ENCODE peak calls at places on chromosomes 2 and 18, in four cellular contexts. J is IMR-90, M is K562, E is keratinocyte. W is an unnamed sample.

GRCh38 chr18:79006106-79006795 is 26.6 kb downstream of the SALL3 start:
- DNase-seq in J (no peak), M (no peak), E (no peak), W (no peak)

GRCh38 chr2:206084468-206084869 is 1.5 kb downstream of the INO80D start:
- DNase-seq in J (peak; percentile 82), M (peak; percentile 57), E (peak; percentile 40), W (peak; percentile 61)

GRCh38 chr2:173159794-173160463 is 84.3 kb downstream of the MAP3K20 start:
- DNase-seq in J (peak; percentile 99), M (no peak), E (peak; percentile 90), W (peak; percentile 49)

GRCh38 chr2:42828487-42829416 is 36.4 kb upstream of the HAAO start:
- DNase-seq in J (peak; percentile 63), M (peak; percentile 88), E (no peak), W (peak; percentile 66)

GRCh38 chr2:85718885-85719487 is 24.8 kb downstream of the GNLY start:
- DNase-seq in J (no peak), M (no peak), E (no peak), W (no peak)

GRCh38 chr2:193141-193552 is 70.7 kb downstream of the SH3YL1 start:
- DNase-seq in J (peak; percentile 2), M (no peak), E (peak; percentile 95), W (no peak)

GRCh38 chr2:213248637-213249036 is 35.6 kb upstream of the SPAG16 start:
- DNase-seq in J (no peak), M (no peak), E (no peak), W (no peak)

GRCh38 chr2:88919087-88919738 is 227.7 kb downstream of the RPIA start:
- DNase-seq in J (peak; percentile 34), M (peak; percentile 17), E (no peak), W (peak; percentile 29)

GRCh38 chr2:200705305-200705985 is 106.3 kb upstream of the BZW1 start:
- DNase-seq in J (peak; percentile 22), M (peak; percentile 15), E (no peak), W (no peak)

GRCh38 chr2:206611191-206611590 is 31.1 kb upstream of the FAM237A start:
- DNase-seq in J (no peak), M (no peak), E (no peak), W (no peak)

GRCh38 chr2:138035597-138036217 is 71.4 kb downstream of the HNMT start:
- DNase-seq in J (no peak), M (no peak), E (no peak), W (no peak)

GRCh38 chr2:59025157-59025757 is 784.1 kb upstream of the FANCL start:
- DNase-seq in J (peak; percentile 26), M (peak; percentile 33), E (no peak), W (peak; percentile 8)

GRCh38 chr2:176812376-176812775 is 400.2 kb upstream of the HNRNPA3 start:
- DNase-seq in J (no peak), M (no peak), E (no peak), W (no peak)

GRCh38 chr18:4119127-4119648 is 335.9 kb downstream of the DLGAP1 start:
- DNase-seq in J (no peak), M (no peak), E (no peak), W (no peak)

GRCh38 chr18:27447530-27447929 is 262.4 kb upstream of the CHST9 start:
- DNase-seq in J (no peak), M (no peak), E (no peak), W (no peak)

GRCh38 chr2:85445316-85446295 is 27.1 kb downstream of the SH2D6 start:
- DNase-seq in J (peak; percentile 84), M (no peak), E (no peak), W (no peak)

GRCh38 chr2:3633089-3633981 is 24.7 kb upstream of the ALLC start:
- DNase-seq in J (peak; percentile 81), M (no peak), E (peak; percentile 73), W (no peak)

GRCh38 chr2:37026050-37026449 is 58.1 kb downstream of the HEATR5B start:
- DNase-seq in J (no peak), M (peak; percentile 38), E (no peak), W (no peak)

DNA sequence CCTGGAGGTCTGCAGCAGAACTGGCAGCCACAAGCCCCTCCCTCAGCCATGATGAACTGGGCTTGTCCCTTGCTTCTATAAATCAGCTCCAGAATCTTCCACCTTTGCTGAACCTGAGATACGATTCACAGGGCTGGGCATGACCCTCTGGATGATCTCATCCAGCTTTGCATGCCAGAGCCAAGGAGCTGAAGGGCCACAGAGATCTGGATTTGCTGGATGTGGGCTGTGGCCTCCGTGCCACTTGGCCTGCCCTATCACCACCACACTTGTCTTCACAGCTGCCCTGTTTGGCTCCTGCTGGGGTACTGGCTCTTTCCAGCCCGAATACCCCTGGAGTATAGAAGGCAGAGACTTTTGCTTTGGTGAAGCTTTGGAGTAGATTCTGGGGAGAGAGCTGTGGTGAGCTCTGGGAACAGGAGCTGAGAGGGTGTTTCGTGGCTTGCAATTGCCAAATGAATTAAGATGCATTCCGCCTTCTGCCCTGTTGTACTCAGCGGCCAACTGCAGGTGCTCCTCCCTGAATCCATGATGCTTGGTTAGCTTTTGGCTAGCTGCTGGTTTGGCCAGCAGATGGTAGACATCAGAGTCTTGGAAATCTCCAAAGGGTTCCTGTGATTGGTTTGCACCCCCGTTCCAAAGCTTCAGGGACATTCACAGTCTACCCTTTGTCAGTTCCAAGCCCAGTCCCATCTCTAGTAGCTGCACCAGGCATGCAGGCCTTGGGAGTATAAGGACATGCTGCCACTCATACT is 30.9 kb upstream of the GIGYF2 start:
- DNase-seq in J (no peak), M (no peak), E (no peak), W (no peak)
- H3K9me1 ChIP-seq in J (no peaks in the 10 kb centered on the region), M (no peaks in the 10 kb centered on the region), E (no peaks in the 10 kb centered on the region), W (no peaks in the 10 kb centered on the region)

GRCh38 chr2:124187948-124188347 is 162.9 kb downstream of the CNTNAP5 start:
- DNase-seq in J (no peak), M (no peak), E (no peak), W (no peak)

DNA sequence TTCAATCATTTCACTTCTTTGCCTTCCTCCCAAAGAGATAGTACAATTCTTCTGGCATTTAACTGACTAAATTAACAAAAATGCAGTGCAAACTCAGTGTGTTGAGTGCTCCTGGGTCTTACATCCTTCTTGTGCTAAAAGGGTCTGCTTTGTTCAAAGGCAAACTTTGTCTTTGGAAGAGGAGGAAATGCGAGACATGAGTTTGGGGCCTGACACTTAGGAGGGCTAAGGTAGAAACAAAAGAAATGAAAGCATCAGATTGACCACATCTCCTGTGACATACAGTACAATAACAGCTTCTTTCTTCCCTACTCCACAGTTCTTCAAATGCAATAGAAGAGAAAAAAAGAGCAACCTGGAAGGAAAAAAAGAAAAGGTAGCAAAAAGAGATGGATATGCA is 161.7 kb downstream of the CNTNAP5 start:
- DNase-seq in J (no peak), M (no peak), E (no peak), W (no peak)
- H3K9me1 ChIP-seq in J (no peaks in the 10 kb centered on the region), M (no peaks in the 10 kb centered on the region), E (no peaks in the 10 kb centered on the region), W (no peaks in the 10 kb centered on the region)

GRCh38 chr2:1586946-1587840 is 157.1 kb downstream of the PXDN start:
- DNase-seq in J (no peak), M (no peak), E (no peak), W (no peak)

GRCh38 chr2:1584691-1585485 is 159.4 kb downstream of the PXDN start:
- DNase-seq in J (no peak), M (no peak), E (no peak), W (no peak)

GRCh38 chr2:1585635-1586034 is 158.7 kb downstream of the PXDN start:
- DNase-seq in J (no peak), M (no peak), E (no peak), W (no peak)

GRCh38 chr2:1588051-1588993 is 156.0 kb downstream of the PXDN start:
- DNase-seq in J (no peak), M (no peak), E (no peak), W (no peak)

DNA sequence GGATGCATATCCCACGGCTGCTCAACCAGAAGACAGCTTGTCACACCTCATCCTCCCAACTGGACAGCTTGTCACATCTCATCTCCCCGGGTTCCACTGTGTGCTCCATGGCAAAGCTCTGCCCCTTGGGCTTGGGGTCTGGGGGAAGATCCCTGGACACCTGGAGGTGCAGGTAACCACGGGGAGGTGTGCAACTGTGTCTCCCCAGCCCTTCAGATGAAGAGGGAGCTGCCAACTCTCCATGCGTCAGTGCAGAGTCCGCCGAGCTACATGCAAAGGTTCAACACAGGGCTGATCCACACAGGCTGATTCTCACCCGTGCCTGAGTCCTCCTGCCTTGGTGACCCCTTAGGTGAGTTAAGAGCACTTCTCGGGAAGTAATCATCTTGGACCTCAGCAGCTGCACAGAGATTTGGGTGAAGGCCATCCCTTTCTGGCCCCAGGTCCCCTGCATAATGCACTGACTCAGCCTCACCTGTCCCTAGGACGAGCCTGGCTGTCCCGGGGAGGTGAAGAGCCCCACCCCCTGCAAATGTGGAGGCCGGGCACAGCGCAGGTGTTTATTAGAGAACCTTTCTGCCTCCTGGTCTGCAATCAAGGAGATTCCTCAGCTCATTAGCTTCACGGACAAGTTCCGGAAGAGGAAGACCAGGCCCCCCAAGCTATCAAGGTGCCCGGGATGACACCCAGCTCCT is 157.9 kb downstream of the PXDN start:
- DNase-seq in J (no peak), M (no peak), E (no peak), W (no peak)
- H3K9me1 ChIP-seq in J (peaks cover 4% of the 10 kb centered on the region), M (no peaks in the 10 kb centered on the region), E (no peaks in the 10 kb centered on the region), W (no peaks in the 10 kb centered on the region)

GRCh38 chr18:51417643-51418483 is 220.4 kb upstream of the MEX3C start:
- DNase-seq in J (no peak), M (no peak), E (no peak), W (no peak)
- H3K9me1 ChIP-seq in J (no peaks in the 10 kb centered on the region), M (no peaks in the 10 kb centered on the region), E (no peaks in the 10 kb centered on the region), W (no peaks in the 10 kb centered on the region)

DNA sequence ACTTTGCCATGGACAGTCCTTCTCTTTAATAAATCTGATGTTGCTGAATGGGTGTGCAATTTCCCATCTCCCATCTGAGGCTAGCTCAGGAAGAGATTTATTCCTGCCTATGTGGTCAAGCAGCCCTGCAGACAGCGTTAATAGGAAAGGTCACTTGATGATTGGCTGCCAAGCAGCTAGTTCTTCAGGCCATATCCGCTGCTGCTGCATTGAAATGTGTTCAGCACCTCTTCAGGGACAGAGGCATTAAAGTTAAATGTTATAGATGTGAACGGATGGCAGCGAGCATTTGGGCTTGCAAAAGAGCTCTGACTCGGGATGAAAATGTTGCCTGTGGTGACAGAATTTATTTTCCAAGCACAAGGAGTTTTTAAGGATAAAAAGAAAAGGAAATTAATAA is 474.2 kb downstream of the PIK3C3 start:
- DNase-seq in J (no peak), M (no peak), E (no peak), W (no peak)
- H3K9me1 ChIP-seq in J (no peaks in the 10 kb centered on the region), M (no peaks in the 10 kb centered on the region), E (no peaks in the 10 kb centered on the region), W (no peaks in the 10 kb centered on the region)

GRCh38 chr18:69790649-69791048 is 157.0 kb downstream of the CD226 start:
- DNase-seq in J (no peak), M (no peak), E (no peak), W (no peak)
- H3K9me1 ChIP-seq in J (no peaks in the 10 kb centered on the region), M (no peaks in the 10 kb centered on the region), E (no peaks in the 10 kb centered on the region), W (no peaks in the 10 kb centered on the region)

GRCh38 chr2:19687260-19687659 is 214.5 kb downstream of the TTC32 start:
- DNase-seq in J (peak; percentile 42), M (no peak), E (no peak), W (no peak)
- H3K9me1 ChIP-seq in J (no peaks in the 10 kb centered on the region), M (no peaks in the 10 kb centered on the region), E (no peaks in the 10 kb centered on the region), W (no peaks in the 10 kb centered on the region)

DNA sequence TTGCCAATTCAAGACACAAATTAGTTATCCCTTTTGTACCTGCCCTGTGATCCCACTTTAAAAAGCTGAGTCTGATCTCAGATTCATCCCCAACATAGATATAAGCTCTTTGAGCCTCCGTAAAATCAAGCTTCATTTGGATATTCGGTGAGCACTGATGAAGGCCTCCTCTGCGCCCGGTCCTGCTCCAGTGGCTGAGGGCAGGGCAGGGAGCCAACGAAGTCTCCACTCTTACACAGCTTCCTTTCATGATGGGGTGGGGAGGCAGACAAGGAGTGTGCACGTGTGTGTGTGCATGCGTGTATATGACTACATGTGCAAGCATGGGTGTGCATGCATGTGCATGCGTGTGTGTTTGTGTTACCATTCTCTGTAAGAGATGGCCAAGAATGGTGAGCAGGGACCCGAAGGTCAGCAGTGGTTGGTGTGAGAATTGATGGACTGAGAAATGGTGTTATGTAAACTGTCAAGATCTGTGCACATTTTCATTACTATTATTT is 43.6 kb downstream of the IL1RL2 start:
- DNase-seq in J (no peak), M (no peak), E (no peak), W (no peak)
- H3K9me1 ChIP-seq in J (peaks cover 20% of the 10 kb centered on the region), M (no peaks in the 10 kb centered on the region), E (no peaks in the 10 kb centered on the region), W (no peaks in the 10 kb centered on the region)